ENCODE peak calls at places on chromosome X, in ten cellular contexts. P, S, J, N, Z, X, C, L, E and T are unnamed samples.

GRCh38 chrX:49880668-49881067 is 1.4 kb downstream of the USP27X start:
- DNase-seq in X (no peak), P (no peak), L (no peak), N (no peak), J (no peak), S (no peak), C (no peak), E (no peak), Z (no peak), T (no peak)

GRCh38 chrX:121457096-121457495 is 409.7 kb downstream of the GLUD2 start:
- DNase-seq in P (no peak), C (no peak), Z (no peak), S (no peak), J (no peak), X (no peak), E (no peak), N (no peak), L (no peak), T (no peak)

GRCh38 chrX:19698125-19698524 is 182.8 kb upstream of the MAP3K15 start:
- DNase-seq in E (no peak), Z (no peak), J (no peak), S (peak), L (peak), P (no peak), X (no peak), C (no peak), N (no peak), T (peak)

GRCh38 chrX:24479924-24480722 is 15.0 kb downstream of the PDK3 start:
- DNase-seq in Z (peak), P (peak), E (peak), J (peak), S (no peak), N (peak), C (no peak), X (no peak), L (no peak), T (peak)

GRCh38 chrX:54423161-54423888 is 16.9 kb upstream of the TSR2 start:
- DNase-seq in L (no peak), S (no peak), X (no peak), N (no peak), Z (no peak), E (no peak), J (no peak), C (no peak), P (no peak), T (no peak)

GRCh38 chrX:45807572-45808425 is 607.1 kb upstream of the DIPK2B start:
- DNase-seq in N (no peak), X (no peak), L (peak), J (no peak), C (no peak), S (peak), P (no peak), E (no peak), Z (no peak), T (peak)

GRCh38 chrX:9786839-9787635 is 808 bp downstream of the SHROOM2 start:
- DNase-seq in J (no peak), S (peak), C (no peak), X (no peak), Z (no peak), P (no peak), L (no peak), N (no peak), E (no peak), T (no peak)

GRCh38 chrX:70231666-70232065 is 2.8 kb upstream of the AWAT1 start:
- DNase-seq in N (no peak), E (no peak), P (no peak), S (no peak), L (no peak), C (no peak), X (no peak), J (no peak), Z (no peak), T (no peak)

GRCh38 chrX:134551365-134552095 is 91.6 kb downstream of the HPRT1 start:
- DNase-seq in J (no peak), X (no peak), C (no peak), Z (no peak), P (no peak), E (no peak), N (no peak), S (peak), L (no peak), T (peak)

GRCh38 chrX:129577473-129577872 is 37.4 kb downstream of the OCRL start:
- DNase-seq in S (peak), L (peak), J (no peak), E (no peak), Z (no peak), X (no peak), N (no peak), P (no peak), C (peak), T (peak)

GRCh38 chrX:69024931-69025330 is 140.3 kb downstream of the PJA1 start:
- DNase-seq in Z (no peak), J (no peak), X (peak), C (no peak), P (no peak), N (no peak), S (peak), E (no peak), L (peak), T (no peak)

GRCh38 chrX:38347136-38347535 is 5.3 kb upstream of the OTC start:
- DNase-seq in L (peak), S (peak), E (no peak), C (peak), P (no peak), N (no peak), X (no peak), J (no peak), Z (no peak), T (peak)

GRCh38 chrX:7987160-7987992 is 60.2 kb upstream of the PNPLA4 start:
- DNase-seq in X (no peak), N (no peak), L (peak), P (no peak), C (no peak), J (no peak), S (peak), E (no peak), Z (no peak), T (no peak)

GRCh38 chrX:53163436-53163835 is 61.6 kb downstream of the KDM5C start:
- DNase-seq in E (no peak), X (no peak), Z (no peak), S (no peak), L (no peak), J (no peak), C (no peak), N (no peak), P (no peak), T (no peak)

GRCh38 chrX:151703487-151703886 is 8.2 kb downstream of the PRRG3 start:
- DNase-seq in Z (peak), E (no peak), N (peak), L (no peak), C (no peak), P (no peak), J (no peak), S (no peak), X (no peak), T (peak)

GRCh38 chrX:17552251-17552650 is 177.3 kb downstream of the NHS start:
- DNase-seq in C (no peak), S (peak), J (no peak), Z (no peak), X (no peak), P (no peak), E (no peak), L (peak), N (no peak), T (peak)

GRCh38 chrX:41468647-41469323 is 21.6 kb downstream of the NYX start:
- DNase-seq in L (peak), Z (peak), E (no peak), C (no peak), J (no peak), X (no peak), S (no peak), P (no peak), N (peak), T (peak)

GRCh38 chrX:14352511-14352910 is 176.8 kb upstream of the GLRA2 start:
- DNase-seq in E (no peak), N (no peak), J (no peak), Z (no peak), S (peak), X (no peak), P (no peak), C (no peak), L (no peak), T (no peak)

GRCh38 chrX:119853449-119853848 is 686 bp upstream of the UPF3B start:
- DNase-seq in N (no peak), P (no peak), E (no peak), C (no peak), S (no peak), J (no peak), X (no peak), L (no peak), Z (no peak), T (no peak)

GRCh38 chrX:121579016-121579760 is 531.8 kb downstream of the GLUD2 start:
- DNase-seq in J (no peak), P (no peak), E (no peak), C (no peak), N (no peak), Z (peak), X (no peak), L (peak), S (peak), T (no peak)

GRCh38 chrX:150504399-150505186 is 63.8 kb upstream of the MTM1 start:
- DNase-seq in S (peak), Z (no peak), X (no peak), C (no peak), E (no peak), J (no peak), P (no peak), L (no peak), N (peak), T (peak)

GRCh38 chrX:82412851-82413250 is 1095.2 kb upstream of the POU3F4 start:
- DNase-seq in L (peak), C (no peak), S (no peak), E (no peak), X (no peak), Z (no peak), N (no peak), P (no peak), J (no peak), T (peak)

GRCh38 chrX:39907964-39908616 is 189.7 kb downstream of the BCOR start:
- DNase-seq in P (no peak), Z (no peak), X (peak), E (no peak), S (peak), L (peak), J (no peak), N (peak), C (peak), T (peak)

GRCh38 chrX:49209434-49210251 is 9.7 kb upstream of the SYP start:
- DNase-seq in C (no peak), J (no peak), X (no peak), N (no peak), E (no peak), Z (peak), S (no peak), L (no peak), P (no peak), T (peak)

GRCh38 chrX:79081895-79082512 is 62.5 kb upstream of the GPR174 start:
- DNase-seq in L (peak), S (peak), C (no peak), N (no peak), X (no peak), Z (no peak), P (no peak), J (peak), E (no peak), T (peak)

GRCh38 chrX:72100051-72100755 is 31.5 kb downstream of the RTL5 start:
- DNase-seq in J (peak), C (no peak), N (no peak), P (no peak), Z (no peak), E (no peak), S (no peak), L (no peak), X (no peak), T (no peak)

GRCh38 chrX:39805022-39805421 is 292.7 kb downstream of the BCOR start:
- DNase-seq in N (no peak), L (no peak), S (no peak), E (no peak), C (no peak), P (no peak), J (no peak), X (no peak), Z (no peak), T (no peak)